ENCODE peak calls at places on chromosomes 3 and 15, in seven cellular contexts. F, L, M, E, I, Q and Z are unnamed samples.

GRCh38 chr3:132723024-132723462 is 834 bp upstream of the NPHP3 start:
- DNase-seq in Q (no peak), I (no peak), F (no peak), M (peak), E (no peak), L (no peak), Z (no peak)

GRCh38 chr3:67601919-67602608 is 52.3 kb downstream of the SUCLG2 start:
- DNase-seq in I (no peak), M (no peak), E (no peak), F (no peak), L (no peak), Q (no peak), Z (no peak)

GRCh38 chr3:47980795-47981194 is 35.4 kb downstream of the MAP4 start:
- DNase-seq in F (no peak), E (no peak), L (no peak), I (no peak), Q (no peak), M (no peak), Z (peak)

GRCh38 chr3:113783980-113784379 is 37.1 kb downstream of the ATP6V1A start:
- DNase-seq in I (no peak), M (no peak), F (no peak), E (no peak), Q (no peak), L (no peak), Z (no peak)

GRCh38 chr3:155491696-155492095 is 198.2 kb upstream of the STRIT1 start:
- DNase-seq in M (no peak), F (no peak), I (no peak), E (peak), Q (no peak), L (no peak), Z (no peak)

GRCh38 chr3:116492379-116492778 is 47.1 kb upstream of the LSAMP start:
- DNase-seq in E (no peak), L (no peak), I (no peak), F (no peak), Q (no peak), M (no peak), Z (no peak)

GRCh38 chr3:120928991-120929390 is 21.0 kb downstream of the STXBP5L start:
- DNase-seq in Q (no peak), E (no peak), F (no peak), I (no peak), M (no peak), L (no peak), Z (no peak)

GRCh38 chr3:167653750-167654149 is at the start of gene WDR49:
- DNase-seq in E (peak), I (peak), Q (no peak), M (no peak), F (no peak), L (no peak), Z (no peak)

GRCh38 chr15:25022233-25022632 is 67.4 kb downstream of the SNRPN start:
- DNase-seq in Q (no peak), I (no peak), L (peak), F (no peak), M (no peak), E (no peak), Z (peak)

GRCh38 chr15:63296195-63296594 is 18.8 kb downstream of the APH1B start:
- DNase-seq in F (no peak), I (peak), Q (no peak), E (no peak), L (no peak), M (no peak), Z (no peak)

GRCh38 chr15:44286814-44287555 is 1.5 kb upstream of the GOLM2 start:
- DNase-seq in L (peak), E (peak), Q (no peak), F (no peak), I (no peak), M (no peak), Z (no peak)

GRCh38 chr3:151538706-151539403 is 78.0 kb upstream of the IGSF10 start:
- DNase-seq in I (peak), E (no peak), F (no peak), M (no peak), Q (no peak), L (peak), Z (peak)

GRCh38 chr3:155859859-155860258 is 5.6 kb upstream of the SLC33A1 start:
- DNase-seq in E (peak), M (no peak), Q (no peak), F (no peak), I (no peak), L (peak), Z (no peak)

GRCh38 chr3:94173667-94174434 is 111.0 kb downstream of the NSUN3 start:
- DNase-seq in Q (no peak), E (no peak), I (no peak), F (no peak), M (no peak), L (no peak), Z (no peak)

GRCh38 chr3:186697510-186697909 is 19.6 kb upstream of the KNG1 start:
- DNase-seq in I (no peak), E (no peak), M (no peak), L (no peak), F (peak), Q (no peak), Z (no peak)

GRCh38 chr15:26087881-26088280 is 224.8 kb upstream of the ATP10A start:
- DNase-seq in Q (no peak), M (no peak), E (no peak), L (peak), F (no peak), I (no peak), Z (no peak)

GRCh38 chr3:62605413-62606068 is 232.2 kb upstream of the FEZF2 start:
- DNase-seq in I (no peak), F (no peak), E (no peak), M (no peak), L (no peak), Q (no peak), Z (no peak)

GRCh38 chr15:47466357-47466756 is 250.9 kb upstream of the SEMA6D start:
- DNase-seq in Q (no peak), M (no peak), I (no peak), F (no peak), L (peak), E (no peak), Z (peak)

GRCh38 chr15:64854041-64854440 is 12.3 kb downstream of the PLEKHO2 start:
- DNase-seq in L (no peak), E (no peak), I (no peak), Q (no peak), M (no peak), F (no peak), Z (no peak)

GRCh38 chr3:114214542-114215341 is 22.6 kb downstream of the ZNF80 start:
- DNase-seq in Q (no peak), F (no peak), L (no peak), M (no peak), E (peak), I (no peak), Z (no peak)

GRCh38 chr3:157532529-157533297 is 29.5 kb upstream of the VEPH1 start:
- DNase-seq in E (peak), Q (no peak), I (peak), M (peak), F (no peak), L (peak), Z (peak)

GRCh38 chr3:63576826-63577225 is 75.6 kb upstream of the SNTN start:
- DNase-seq in F (no peak), Q (no peak), M (no peak), L (no peak), E (no peak), I (peak), Z (no peak)

GRCh38 chr15:90706394-90707327 is 10.5 kb upstream of the BLM start:
- DNase-seq in L (no peak), I (no peak), M (no peak), F (no peak), E (no peak), Q (no peak), Z (no peak)

GRCh38 chr15:40773902-40774301 is 4.1 kb downstream of the C15orf62 start:
- DNase-seq in I (no peak), Q (no peak), F (no peak), M (no peak), E (no peak), L (no peak), Z (no peak)

GRCh38 chr15:31301687-31301990 is 25.0 kb upstream of the KLF13 start:
- DNase-seq in M (no peak), F (no peak), L (no peak), I (no peak), E (peak), Q (no peak), Z (no peak)

GRCh38 chr3:194711913-194712312 is 26.2 kb downstream of the FAM43A start:
- DNase-seq in Q (peak), F (peak), M (peak), E (no peak), I (peak), L (peak), Z (peak)

GRCh38 chr3:73228425-73228824 is 167.0 kb downstream of the EBLN2 start:
- DNase-seq in M (no peak), F (no peak), Q (no peak), E (no peak), I (no peak), L (peak), Z (no peak)

GRCh38 chr15:48358681-48359152 is 27.5 kb downstream of the DUT start:
- DNase-seq in L (peak), E (no peak), I (no peak), M (no peak), Q (no peak), F (no peak), Z (peak)

GRCh38 chr15:88887068-88887580 is 8.2 kb downstream of the HAPLN3 start:
- DNase-seq in Q (no peak), M (no peak), L (no peak), I (no peak), F (no peak), E (no peak), Z (no peak)

GRCh38 chr3:195888981-195889842 is 19.1 kb downstream of the TNK2 start:
- DNase-seq in M (no peak), I (no peak), F (peak), E (no peak), Q (peak), L (no peak), Z (no peak)

GRCh38 chr3:111311709-111312235 is 230.2 kb upstream of the CD96 start:
- DNase-seq in M (no peak), L (no peak), Q (no peak), F (no peak), I (no peak), E (no peak), Z (peak)

GRCh38 chr3:37981348-37981664 is 9.3 kb upstream of the VILL start:
- DNase-seq in F (no peak), E (no peak), Q (no peak), I (no peak), L (no peak), M (no peak), Z (no peak)

GRCh38 chr3:116399701-116400261 is 45.5 kb downstream of the LSAMP start:
- DNase-seq in F (no peak), Q (no peak), L (no peak), M (no peak), I (no peak), E (no peak), Z (no peak)

GRCh38 chr3:78506581-78507195 is 1261.1 kb downstream of the ROBO1 start:
- DNase-seq in L (no peak), E (no peak), Q (no peak), F (no peak), M (peak), I (no peak), Z (no peak)

GRCh38 chr3:126180477-126181397 is at the start of gene ALDH1L1:
- DNase-seq in I (peak), Q (peak), L (peak), E (no peak), M (no peak), F (peak), Z (peak)

GRCh38 chr3:178950676-178951075 is 120.9 kb downstream of the ZMAT3 start:
- DNase-seq in M (no peak), I (no peak), L (no peak), Q (no peak), E (no peak), F (no peak), Z (peak)

GRCh38 chr3:67655364-67656121 is 1.1 kb upstream of the SUCLG2 start:
- DNase-seq in M (no peak), Q (peak), E (peak), F (no peak), L (no peak), I (peak), Z (no peak)

GRCh38 chr15:54131410-54131809 is 153.2 kb downstream of the UNC13C start:
- DNase-seq in E (no peak), M (no peak), I (no peak), Q (no peak), F (no peak), L (peak), Z (no peak)
- TF ChIP-seq CTCF in E (no peak), M (no peak), I (no peak), Q (no peak), F (no peak), L (no peak), Z (no peak)

DNA sequence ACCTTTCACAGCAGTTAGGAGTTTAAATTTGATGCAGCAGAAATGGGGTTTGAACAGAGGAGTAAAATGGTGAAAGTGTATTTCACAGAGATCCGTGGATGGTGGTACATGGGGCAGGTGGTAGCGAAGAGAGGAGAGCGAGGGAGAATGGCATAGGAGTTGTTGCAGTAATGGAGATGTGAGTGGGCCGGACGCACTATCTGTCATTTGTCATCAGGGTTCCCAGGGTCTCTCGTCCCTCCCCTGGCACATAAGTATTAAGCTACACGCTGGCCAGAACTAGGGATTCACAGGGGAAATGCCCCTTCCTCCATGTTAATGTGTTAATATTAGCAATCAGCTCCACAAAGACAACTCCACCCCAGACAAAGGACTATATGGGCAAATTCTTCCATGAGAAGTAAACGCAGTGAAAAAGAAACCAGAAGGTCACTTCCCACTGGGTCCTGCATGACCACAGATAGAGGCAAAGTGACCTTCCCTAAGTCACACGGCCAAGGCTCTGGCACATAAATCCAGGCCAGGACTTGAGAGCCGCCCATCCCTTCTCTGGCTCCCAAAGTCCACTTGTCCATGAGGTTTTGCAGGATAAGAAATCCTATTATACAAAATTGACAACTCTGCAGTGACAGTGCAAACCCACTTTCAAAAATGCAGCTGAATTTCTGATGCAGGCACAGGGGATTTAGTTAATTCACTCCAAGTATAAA is 42.5 kb downstream of the ANXA2 start:
- DNase-seq in M (no peak), I (no peak), F (no peak), Q (no peak), L (no peak), E (no peak), Z (no peak)
- H3K4me3 ChIP-seq in M (no peak), I (no peak), F (no peak), Q (no peak), L (no peak), E (no peak), Z (no peak)

DNA sequence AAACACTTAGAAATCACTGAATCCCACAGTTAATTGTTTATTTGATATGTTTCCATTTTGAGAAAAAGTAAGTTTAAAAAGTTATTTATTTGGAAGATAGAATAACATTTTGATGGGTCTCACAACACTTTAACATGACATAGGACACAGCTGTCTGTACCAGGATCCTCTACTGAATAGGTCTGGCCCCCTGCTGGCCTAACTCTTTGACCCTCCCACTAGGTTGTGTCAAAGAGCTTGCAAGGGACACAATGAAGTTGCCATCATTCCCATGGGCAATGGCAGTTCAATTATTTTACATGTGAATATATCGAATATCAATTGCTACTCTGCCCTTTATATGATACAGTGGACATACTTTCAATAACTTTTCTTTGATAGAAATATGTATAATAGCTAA is 138.9 kb downstream of the EPHA3 start:
- DNase-seq in M (no peak), I (no peak), L (no peak), E (no peak), F (no peak), Q (no peak), Z (no peak)
- TF ChIP-seq CTCF in M (no peak), I (no peak), L (no peak), E (peak), F (no peak), Q (no peak), Z (no peak)

GRCh38 chr15:67828379-67828968 is 3.2 kb downstream of the SKOR1 start:
- DNase-seq in M (no peak), L (no peak), E (no peak), F (no peak), Q (no peak), I (no peak), Z (no peak)
- H3K4me3 ChIP-seq in M (no peak), L (no peak), E (no peak), F (peak), Q (no peak), I (no peak), Z (no peak)